ENCODE peak calls at places on chromosome 12, in nine cellular contexts. P is OCI-LY7, Q is AG04450, W is HL-60, L is ovary, D is stomach, F is NB4, U is endothelial cell, A is progenitor cell of endocrine pancreas. B is an unnamed sample.
A peak's percentile ranks its signal among the peaks of the same experiment; 100 is the strongest.

GRCh38 chr12:126093911-126094310 is 1028.7 kb downstream of the AACS start:
- DNase-seq in A (no peak), P (peak; percentile 30), L (no peak), D (no peak), Q (no peak), F (peak; percentile 33), W (no peak), U (no peak), B (no peak)

GRCh38 chr12:125530876-125531275 is 465.6 kb downstream of the AACS start:
- DNase-seq in L (no peak), Q (no peak), P (no peak), W (no peak), F (no peak), D (no peak), A (no peak), U (no peak), B (no peak)

GRCh38 chr12:12488823-12489528 is 73.7 kb downstream of the DUSP16 start:
- DNase-seq in Q (no peak), W (no peak), L (no peak), P (no peak), U (no peak), F (no peak), D (no peak), A (no peak), B (no peak)

GRCh38 chr12:26452511-26452910 is 257.1 kb downstream of the SSPN start:
- DNase-seq in A (no peak), U (peak; percentile 18), W (no peak), Q (no peak), L (no peak), F (no peak), P (no peak), D (no peak), B (no peak)

GRCh38 chr12:16531623-16532022 is 74.3 kb downstream of the LMO3 start:
- DNase-seq in W (no peak), A (no peak), P (no peak), U (no peak), F (no peak), Q (no peak), L (no peak), D (peak; percentile 36), B (no peak)

GRCh38 chr12:83136421-83136820 is 449.7 kb downstream of the TMTC2 start:
- DNase-seq in Q (no peak), F (no peak), P (no peak), L (no peak), W (no peak), D (no peak), U (no peak), A (no peak), B (no peak)

GRCh38 chr12:114476159-114476558 is 70.2 kb upstream of the TBX5 start:
- DNase-seq in Q (peak; percentile 11), W (no peak), F (peak; percentile 22), L (no peak), A (no peak), U (no peak), P (no peak), D (no peak), B (no peak)

GRCh38 chr12:1107669-1108068 is 116.6 kb downstream of the ERC1 start:
- DNase-seq in U (no peak), L (no peak), D (no peak), F (no peak), P (no peak), A (no peak), W (no peak), Q (no peak), B (no peak)

GRCh38 chr12:93022603-93023340 is 93.7 kb upstream of the EEA1 start:
- DNase-seq in Q (no peak), U (no peak), D (no peak), L (no peak), A (no peak), F (no peak), P (no peak), W (no peak), B (no peak)

GRCh38 chr12:101172316-101172715 is 37.7 kb downstream of the SLC5A8 start:
- DNase-seq in W (peak; percentile 14), P (peak; percentile 3), D (no peak), A (no peak), U (peak; percentile 46), L (no peak), F (peak; percentile 63), Q (no peak), B (no peak)
- TF ChIP-seq CTCF in W (no peak), P (peak; percentile 42), D (no peak), A (peak; percentile 45), U (no peak), L (no peak), F (peak; percentile 59), Q (peak; percentile 4), B (no peak)

DNA sequence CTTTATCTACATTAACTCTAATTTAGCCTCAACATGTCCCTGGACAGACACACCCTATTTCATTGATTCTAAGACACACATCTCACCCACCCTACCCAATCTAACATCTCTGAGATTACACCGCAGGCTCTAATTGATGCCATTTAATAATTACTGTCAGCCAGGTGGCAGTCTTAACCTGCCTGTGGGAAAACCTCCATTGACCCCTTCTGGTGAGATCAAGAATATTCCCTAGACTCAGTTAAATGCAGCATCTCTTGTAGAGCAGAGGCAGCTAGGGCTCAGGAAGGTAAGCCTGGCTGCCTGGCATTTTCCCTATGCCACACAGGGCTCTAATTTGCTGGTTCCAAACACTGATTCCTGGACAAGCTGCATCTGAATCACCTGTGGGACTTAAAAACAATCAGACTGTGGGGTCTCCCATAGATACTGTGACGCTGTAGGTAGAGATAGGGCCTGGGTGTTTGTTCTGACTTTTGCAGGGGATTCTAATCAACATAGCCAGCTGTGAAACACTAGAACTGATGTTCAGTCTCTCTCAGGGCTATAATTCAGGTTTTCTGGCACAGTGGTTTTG is 14.3 kb downstream of the MCRS1 start:
- DNase-seq in D (no peak), U (no peak), P (peak; percentile 81), F (peak; percentile 50), A (no peak), W (peak; percentile 26), Q (no peak), L (no peak), B (no peak)
- TF ChIP-seq CTCF in D (peak; percentile 12), U (no peak), P (peak; percentile 94), F (peak; percentile 52), A (peak; percentile 62), W (no peak), Q (peak; percentile 38), L (no peak), B (no peak)

GRCh38 chr12:8771072-8771471 is 51.3 kb upstream of the A2ML1 start:
- DNase-seq in U (no peak), A (no peak), F (no peak), Q (no peak), L (no peak), D (no peak), W (no peak), P (no peak), B (no peak)
- TF ChIP-seq CTCF in U (no peak), A (peak; percentile 38), F (no peak), Q (peak; percentile 26), L (no peak), D (no peak), W (no peak), P (no peak), B (no peak)

GRCh38 chr12:108112815-108113556 is 16.1 kb upstream of the WSCD2 start:
- DNase-seq in L (no peak), U (peak; percentile 31), A (no peak), Q (no peak), F (no peak), P (no peak), D (no peak), W (no peak), B (no peak)
- TF ChIP-seq CTCF in L (no peak), U (no peak), A (no peak), Q (no peak), F (no peak), P (no peak), D (no peak), W (no peak), B (no peak)

GRCh38 chr12:105455250-105455649 is 124.8 kb downstream of the C12orf75 start:
- DNase-seq in P (no peak), U (no peak), A (no peak), F (no peak), D (no peak), Q (no peak), W (no peak), L (no peak), B (no peak)
- TF ChIP-seq CTCF in P (no peak), U (no peak), A (no peak), F (no peak), D (no peak), Q (no peak), W (no peak), L (no peak), B (no peak)

DNA sequence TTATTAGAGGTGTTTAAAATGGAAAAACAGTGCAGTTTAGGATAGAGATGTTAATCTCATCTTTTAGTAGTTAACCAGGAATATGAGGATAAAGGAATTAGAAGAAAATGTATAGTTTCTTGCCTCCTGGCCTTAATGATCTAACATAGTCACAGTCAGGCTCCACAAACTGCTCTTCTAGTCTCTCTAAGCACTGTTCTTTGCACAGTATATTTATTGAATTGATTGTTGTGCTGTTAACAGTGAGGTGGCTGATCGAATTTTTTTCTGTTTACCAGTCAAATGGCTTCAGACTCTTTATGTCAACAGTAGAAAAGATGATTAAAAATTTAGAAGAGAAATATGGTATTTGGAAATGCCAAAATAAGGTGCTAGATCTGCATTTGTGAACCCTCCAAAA is 37.8 kb downstream of the ATF7IP start:
- DNase-seq in U (no peak), A (no peak), W (no peak), Q (no peak), D (no peak), L (no peak), P (no peak), F (no peak), B (no peak)
- TF ChIP-seq CTCF in U (no peak), A (no peak), W (no peak), Q (no peak), D (no peak), L (no peak), P (no peak), F (no peak), B (no peak)

GRCh38 chr12:63752283-63752682 is 27.4 kb upstream of the RXYLT1 start:
- DNase-seq in U (peak; percentile 25), W (peak; percentile 32), Q (no peak), F (peak; percentile 16), A (no peak), L (no peak), P (no peak), D (no peak), B (no peak)

DNA sequence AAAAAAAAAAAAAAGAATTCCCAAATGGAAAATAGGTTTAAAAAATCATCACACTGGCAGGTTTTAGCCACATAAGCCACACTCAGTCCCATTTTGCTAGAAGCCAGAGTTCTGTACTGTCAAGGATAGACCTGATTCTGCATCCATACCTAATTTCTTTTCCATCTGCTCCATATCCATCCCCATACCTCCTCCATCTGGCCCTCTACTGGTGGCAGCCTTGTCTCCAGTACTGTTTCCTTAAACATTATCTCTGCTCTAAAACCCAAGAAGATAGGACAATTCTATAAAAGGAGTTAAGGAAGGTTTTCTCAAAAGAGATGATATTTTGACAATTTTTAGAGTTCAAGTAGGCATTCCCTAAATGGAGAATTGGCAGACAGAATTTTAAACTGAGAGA is 26.0 kb upstream of the RXYLT1 start:
- DNase-seq in F (no peak), Q (no peak), D (no peak), P (no peak), W (no peak), A (no peak), L (no peak), U (no peak), B (no peak)
- TF ChIP-seq CTCF in F (no peak), Q (peak; percentile 36), D (no peak), P (no peak), W (no peak), A (no peak), L (no peak), U (no peak), B (no peak)